ENCODE peak calls at places on chromosomes 4 and X, in six cellular contexts. P is heart left ventricle, K is tibial nerve, V is HFFc6, J is A549, G is fibroblast of mammary gland. C is an unnamed sample.

GRCh38 chr4:174041555-174042110 is 241.8 kb downstream of the FBXO8 start:
- DNase-seq in K (no peak), V (no peak), P (no peak), J (no peak), G (no peak), C (no peak)

GRCh38 chr4:26204911-26205368 is 115.9 kb upstream of the RBPJ start:
- DNase-seq in V (no peak), J (no peak), G (no peak), P (peak), K (peak), C (no peak)

GRCh38 chrX:153304988-153305736 is 16.4 kb downstream of the PNMA6F start:
- DNase-seq in J (no peak), K (no peak), V (no peak), P (no peak), G (no peak), C (no peak)

GRCh38 chr4:76384052-76384451 is 36.9 kb downstream of the CCDC158 start:
- DNase-seq in P (no peak), J (no peak), V (peak), K (no peak), G (no peak), C (no peak)

GRCh38 chr4:8377103-8378075 is 63.1 kb downstream of the ACOX3 start:
- DNase-seq in P (no peak), V (no peak), G (no peak), K (no peak), J (no peak), C (no peak)

GRCh38 chr4:7068279-7068842 is 497 bp upstream of the GRPEL1 start:
- DNase-seq in J (no peak), K (no peak), G (no peak), V (no peak), P (no peak), C (no peak)

GRCh38 chr4:107258359-107258758 is 222.2 kb upstream of the DKK2 start:
- DNase-seq in V (peak), P (no peak), G (peak), J (no peak), K (no peak), C (no peak)

GRCh38 chr4:134544303-134544761 is 342.7 kb upstream of the PABPC4L start:
- DNase-seq in P (peak), K (no peak), G (peak), J (no peak), V (peak), C (no peak)

GRCh38 chr4:36226430-36227227 is 17.7 kb downstream of the ARAP2 start:
- DNase-seq in V (no peak), K (no peak), J (no peak), P (no peak), G (no peak), C (no peak)

GRCh38 chrX:13110427-13111324 is 66.3 kb upstream of the FAM9C start:
- DNase-seq in J (peak), P (peak), G (peak), K (no peak), V (peak), C (no peak)

GRCh38 chr4:104870495-104871228 is 276.0 kb upstream of the TET2 start:
- DNase-seq in P (no peak), K (no peak), V (no peak), G (no peak), J (no peak), C (no peak)

GRCh38 chr4:11773798-11774197 is 345.1 kb upstream of the HS3ST1 start:
- DNase-seq in P (no peak), G (peak), V (no peak), J (no peak), K (no peak), C (no peak)

GRCh38 chr4:150209140-150209829 is 131.0 kb downstream of the DCLK2 start:
- DNase-seq in V (peak), P (peak), J (peak), G (peak), K (peak), C (no peak)

GRCh38 chr4:108891921-108892320 is 129.1 kb upstream of the ETNPPL start:
- DNase-seq in G (no peak), V (no peak), J (no peak), K (no peak), P (no peak), C (no peak)

GRCh38 chr4:183468210-183469095 is 24.0 kb downstream of the CDKN2AIP start:
- DNase-seq in G (peak), V (peak), J (peak), P (no peak), K (no peak), C (no peak)

GRCh38 chrX:10564484-10564883 is 55.9 kb downstream of the MID1 start:
- DNase-seq in G (no peak), J (no peak), K (no peak), V (no peak), P (no peak), C (no peak)

GRCh38 chr4:177405508-177405907 is 36.7 kb downstream of the AGA start:
- DNase-seq in G (no peak), J (no peak), P (no peak), V (peak), K (no peak), C (no peak)

GRCh38 chrX:78555401-78555980 is 103.6 kb downstream of the RTL3 start:
- DNase-seq in G (peak), J (no peak), P (no peak), K (no peak), V (no peak), C (no peak)

GRCh38 chrX:34884693-34885277 is 57.8 kb upstream of the FAM47B start:
- DNase-seq in G (peak), J (peak), P (no peak), V (peak), K (no peak), C (no peak)

GRCh38 chrX:155056877-155057792 is 13.8 kb downstream of the CMC4 start:
- DNase-seq in K (peak), J (peak), P (peak), V (peak), G (peak), C (peak)

GRCh38 chr4:8332891-8333331 is 63.4 kb downstream of the HTRA3 start:
- DNase-seq in V (no peak), K (no peak), G (no peak), J (no peak), P (no peak), C (no peak)

GRCh38 chrX:153387345-153387744 is 13.8 kb downstream of the PNMA6E start:
- DNase-seq in G (no peak), K (no peak), J (no peak), V (no peak), P (no peak), C (no peak)

GRCh38 chr4:83062748-83063147 is 27.8 kb downstream of the COPS4 start:
- DNase-seq in G (no peak), P (no peak), J (no peak), V (no peak), K (no peak), C (no peak)

GRCh38 chr4:39369301-39369700 is 3.1 kb upstream of the RFC1 start:
- DNase-seq in V (no peak), G (no peak), P (no peak), K (no peak), J (no peak), C (no peak)

GRCh38 chr4:181946902-181947301 is 296.3 kb upstream of the TENM3 start:
- DNase-seq in V (peak), P (no peak), J (no peak), K (no peak), G (no peak), C (no peak)

GRCh38 chrX:108246304-108246954 is 154.9 kb downstream of the ATG4A start:
- DNase-seq in G (no peak), K (no peak), J (no peak), V (no peak), P (no peak), C (no peak)

GRCh38 chr4:30744957-30745640 is 24.9 kb downstream of the PCDH7 start:
- DNase-seq in V (no peak), P (no peak), K (no peak), G (peak), J (no peak), C (no peak)

GRCh38 chrX:91039777-91040176 is 394.9 kb upstream of the PABPC5 start:
- DNase-seq in J (no peak), P (no peak), V (no peak), G (no peak), K (no peak), C (no peak)

DNA sequence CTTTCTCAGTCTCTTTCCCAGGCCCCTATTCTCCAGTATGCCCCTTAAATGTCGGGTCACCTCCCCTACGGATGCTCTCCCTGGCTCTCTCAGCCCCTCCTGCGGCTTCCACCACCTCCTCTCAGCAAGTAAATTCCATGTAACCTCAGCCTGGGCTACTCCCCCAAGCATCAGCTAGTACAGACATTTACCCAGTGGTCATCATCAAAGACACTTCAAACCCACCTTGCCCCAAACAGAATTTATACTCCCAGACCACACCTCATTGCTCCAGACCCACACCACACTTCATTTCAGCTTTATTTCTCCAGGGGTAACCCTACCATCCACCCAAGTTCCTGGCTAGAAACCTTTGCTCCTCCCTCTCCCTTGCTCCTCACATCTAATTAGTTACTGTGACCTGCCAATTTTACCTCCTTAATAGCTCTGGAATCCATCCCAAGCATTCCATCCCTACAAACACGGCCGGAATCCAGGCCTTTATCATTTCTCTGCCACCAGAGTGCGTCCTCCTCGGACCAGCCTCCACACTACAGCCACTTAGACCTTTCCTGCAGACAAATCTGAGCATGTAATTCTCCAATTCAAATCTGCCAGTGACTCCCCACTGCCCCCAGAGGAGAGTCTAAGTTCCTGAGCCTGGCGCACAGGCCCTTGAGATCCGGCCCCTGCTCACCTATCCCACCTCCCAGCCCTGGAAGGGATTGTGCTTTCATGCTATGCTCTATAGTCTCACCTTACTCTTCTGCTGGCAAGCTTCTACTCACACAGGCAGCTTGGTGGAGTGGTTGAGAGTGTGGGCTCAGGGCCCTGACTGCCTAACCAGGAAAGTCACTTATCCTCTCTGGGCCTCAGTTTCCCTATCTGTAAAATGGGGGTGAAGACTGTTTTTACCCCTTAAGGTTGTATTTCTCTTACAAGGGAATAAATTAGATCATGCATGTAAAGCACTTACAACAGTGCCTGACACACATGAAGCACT is 31.4 kb downstream of the PJA1 start:
- DNase-seq in G (peak), J (peak), K (no peak), V (peak), P (peak), C (no peak)
- TF ChIP-seq CTCF in G (peak), J (peak), K (peak), V (peak), P (peak), C (peak)

DNA sequence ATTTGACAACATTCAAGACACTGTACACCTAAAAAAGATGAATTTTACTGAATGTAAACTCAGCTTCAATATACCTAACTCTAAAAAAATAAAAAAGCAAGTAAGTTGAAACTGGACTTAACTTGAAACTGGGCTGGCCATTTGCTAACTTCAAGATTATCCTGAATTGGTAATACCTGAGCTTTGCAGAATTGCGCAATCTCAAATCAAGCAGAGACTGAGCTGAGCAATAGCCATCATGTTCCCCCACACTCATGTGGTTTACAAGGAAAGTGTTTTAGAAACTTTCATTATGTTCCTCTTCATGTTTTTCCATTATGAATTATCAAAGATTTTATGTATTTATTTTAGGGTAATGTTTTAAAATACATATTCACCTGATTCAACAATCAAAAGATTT is 38.7 kb downstream of the ANXA5 start:
- DNase-seq in P (no peak), K (no peak), G (no peak), J (no peak), V (no peak), C (no peak)
- TF ChIP-seq CTCF in P (no peak), K (no peak), G (no peak), J (no peak), V (no peak), C (no peak)

GRCh38 chr4:85512446-85513205 is 37.7 kb downstream of the ARHGAP24 start:
- DNase-seq in G (peak), P (no peak), V (no peak), J (no peak), K (no peak), C (no peak)

GRCh38 chr4:85514783-85515182 is 39.8 kb downstream of the ARHGAP24 start:
- DNase-seq in J (no peak), K (no peak), G (no peak), P (no peak), V (no peak), C (no peak)

GRCh38 chr4:85515701-85516100 is 40.8 kb downstream of the ARHGAP24 start:
- DNase-seq in V (no peak), K (no peak), P (no peak), J (no peak), G (no peak), C (no peak)

GRCh38 chr4:85510632-85510984 is 35.7 kb downstream of the ARHGAP24 start:
- DNase-seq in K (no peak), G (no peak), J (no peak), V (no peak), P (no peak), C (no peak)

DNA sequence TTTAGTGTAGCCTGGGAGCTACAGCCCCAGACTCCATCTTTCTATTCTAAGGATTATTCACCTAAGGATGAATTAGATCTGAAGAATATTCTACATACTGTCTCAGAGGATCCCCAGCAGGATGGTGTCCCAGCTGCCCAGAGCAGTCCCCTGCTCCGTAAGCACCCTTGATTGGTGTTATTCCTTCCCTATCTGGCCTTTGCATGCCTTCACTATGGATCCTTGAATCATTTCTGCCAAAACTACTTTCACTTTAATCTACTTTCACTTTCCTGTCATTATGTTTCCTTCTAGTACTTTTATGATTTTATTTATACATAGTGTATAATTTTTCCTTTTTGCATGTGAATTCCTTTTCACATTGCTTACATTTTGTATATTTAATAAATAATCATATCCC is 39.2 kb downstream of the ARHGAP24 start:
- DNase-seq in G (no peak), J (no peak), V (no peak), P (no peak), K (no peak), C (no peak)
- TF ChIP-seq CTCF in G (no peak), J (no peak), V (no peak), P (no peak), K (no peak), C (no peak)

GRCh38 chr4:54659213-54660144 is 1.7 kb downstream of the KIT start:
- DNase-seq in K (no peak), V (no peak), J (no peak), G (peak), P (peak), C (no peak)

GRCh38 chr4:54657194-54657555 is 582 bp upstream of the KIT start:
- DNase-seq in G (no peak), J (no peak), P (no peak), V (no peak), K (no peak), C (no peak)

GRCh38 chr4:54657556-54658313 is at the start of gene KIT:
- DNase-seq in V (no peak), K (no peak), G (no peak), P (peak), J (no peak), C (peak)

GRCh38 chr4:54660145-54660535 is 2.4 kb downstream of the KIT start:
- DNase-seq in K (no peak), V (no peak), G (no peak), P (no peak), J (no peak), C (no peak)

GRCh38 chr4:54658321-54659093 is 750 bp downstream of the KIT start:
- DNase-seq in V (peak), G (peak), P (peak), K (no peak), J (no peak), C (no peak)
- TF ChIP-seq CTCF in V (peak), G (no peak), P (peak), K (peak), J (no peak), C (no peak)

GRCh38 chr4:80126435-80126834 is 53.4 kb upstream of the ANTXR2 start:
- DNase-seq in P (no peak), V (no peak), J (no peak), G (no peak), K (no peak), C (no peak)

GRCh38 chr4:80124246-80125211 is 51.5 kb upstream of the ANTXR2 start:
- DNase-seq in J (no peak), K (no peak), P (no peak), V (no peak), G (no peak), C (no peak)

GRCh38 chr4:80127870-80128419 is 54.9 kb upstream of the ANTXR2 start:
- DNase-seq in V (no peak), J (no peak), K (no peak), P (no peak), G (no peak), C (no peak)

GRCh38 chr4:80128941-80129340 is 55.9 kb upstream of the ANTXR2 start:
- DNase-seq in P (no peak), V (no peak), K (no peak), G (no peak), J (no peak), C (no peak)

DNA sequence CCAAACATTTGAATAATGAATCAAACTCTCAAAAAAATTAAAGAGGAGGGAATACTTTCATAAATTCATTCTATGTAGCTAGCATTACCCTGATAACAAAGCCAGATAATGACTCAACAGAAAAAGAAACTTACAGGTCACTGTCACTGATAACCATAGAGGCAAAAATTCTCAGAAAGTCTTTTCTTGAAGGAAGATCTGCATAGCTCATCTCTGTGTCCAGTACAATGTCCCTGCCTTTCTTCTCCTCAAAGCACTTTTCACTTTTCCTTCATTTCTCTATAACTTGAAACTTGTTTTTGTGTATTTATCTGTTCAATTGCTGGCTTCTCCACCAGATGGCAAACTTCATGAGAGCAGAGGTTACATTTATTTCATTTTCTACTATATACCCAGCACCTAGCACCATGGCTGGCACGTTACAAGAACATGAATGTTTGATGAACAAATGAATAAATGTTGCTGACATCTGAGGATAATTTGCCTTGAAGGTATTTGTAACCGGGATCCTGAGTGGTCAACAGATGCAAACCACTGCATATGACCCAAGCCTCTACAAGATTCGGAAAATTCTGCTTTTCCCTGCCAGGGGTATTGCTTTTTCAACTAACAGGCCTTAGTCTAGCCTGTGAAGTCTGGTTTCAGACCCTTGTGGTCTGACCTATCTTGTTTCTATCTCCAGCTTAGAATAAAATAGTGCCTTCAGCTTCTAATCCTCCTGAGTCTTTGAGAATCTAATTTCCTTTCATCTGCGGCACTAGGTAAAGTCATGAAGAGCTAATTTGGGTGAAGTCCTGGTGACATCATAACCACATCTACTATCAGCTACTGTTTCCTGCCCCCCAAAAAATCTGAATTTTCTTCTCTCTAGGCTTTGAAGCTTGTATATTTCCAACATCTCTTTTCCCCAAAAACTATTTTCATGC is 52.5 kb upstream of the ANTXR2 start:
- DNase-seq in K (no peak), J (no peak), V (peak), G (peak), P (no peak), C (no peak)
- TF ChIP-seq CTCF in K (peak), J (no peak), V (peak), G (peak), P (peak), C (peak)

GRCh38 chr4:74900862-74901261 is 32.1 kb upstream of the PARM1 start:
- DNase-seq in K (no peak), J (no peak), G (no peak), P (no peak), V (no peak), C (no peak)

GRCh38 chr4:74906771-74907170 is 26.1 kb upstream of the PARM1 start:
- DNase-seq in P (no peak), V (no peak), J (no peak), K (no peak), G (peak), C (no peak)

DNA sequence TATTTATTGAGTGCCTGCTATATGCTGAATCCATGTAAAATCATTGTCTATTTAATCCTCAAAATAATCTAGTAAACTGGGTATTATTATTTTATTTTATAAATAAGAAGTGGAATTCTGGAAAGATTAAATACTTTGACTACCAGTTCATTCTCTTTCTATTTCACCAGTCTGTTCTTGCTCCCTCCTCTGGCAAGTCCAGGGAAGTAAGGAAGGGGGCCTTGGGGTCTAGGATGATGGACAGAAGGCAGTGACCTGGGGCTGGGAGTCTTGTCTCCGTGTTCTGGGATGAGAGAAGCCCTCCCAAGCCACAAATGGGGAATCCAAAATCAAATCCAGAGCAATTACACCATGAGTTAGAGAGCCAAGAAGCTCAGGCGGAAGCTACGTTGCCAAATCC is 28.4 kb upstream of the PARM1 start:
- DNase-seq in V (no peak), G (no peak), J (no peak), P (no peak), K (no peak), C (no peak)
- TF ChIP-seq CTCF in V (no peak), G (no peak), J (no peak), P (no peak), K (no peak), C (no peak)